ENCODE peak calls at places on chromosomes 12 and 14, in five cellular contexts. D, C, F, U and E are unnamed samples.

GRCh38 chr12:116766285-116766684 is 28.2 kb downstream of the RNFT2 start:
- DNase-seq in D (no peak), C (no peak), F (no peak), U (no peak), E (no peak)

GRCh38 chr12:75876843-75877587 is 154.6 kb downstream of the PHLDA1 start:
- DNase-seq in D (no peak), C (no peak), F (no peak), U (no peak), E (no peak)

GRCh38 chr14:31080060-31080459 is 53.9 kb upstream of the STRN3 start:
- DNase-seq in D (no peak), C (no peak), F (peak), U (no peak), E (no peak)

GRCh38 chr12:32400114-32400672 is 835 bp downstream of the FGD4 start:
- DNase-seq in D (no peak), C (no peak), F (no peak), U (no peak), E (no peak)

GRCh38 chr12:79691299-79692248 is 810 bp upstream of the PAWR start:
- DNase-seq in D (no peak), C (no peak), F (peak), U (no peak), E (no peak)

GRCh38 chr14:104386281-104386841 is 193.2 kb upstream of the C14orf180 start:
- DNase-seq in D (no peak), C (no peak), F (no peak), U (no peak), E (no peak)

GRCh38 chr14:54562334-54562733 is 4.6 kb upstream of the SAMD4A start:
- DNase-seq in D (no peak), C (no peak), F (peak), U (no peak), E (no peak)

GRCh38 chr12:28033538-28033915 is 61.0 kb upstream of the PTHLH start:
- DNase-seq in D (no peak), C (no peak), F (peak), U (no peak), E (no peak)

GRCh38 chr12:95218164-95218851 is 701 bp downstream of the VEZT start:
- DNase-seq in D (peak), C (no peak), F (peak), U (no peak), E (peak)

GRCh38 chr12:26369588-26369987 is 174.2 kb downstream of the SSPN start:
- DNase-seq in D (no peak), C (no peak), F (peak), U (no peak), E (no peak)

GRCh38 chr12:103012884-103013283 is 55.4 kb downstream of the ASCL1 start:
- DNase-seq in D (no peak), C (no peak), F (no peak), U (peak), E (no peak)

GRCh38 chr12:104737682-104738370 is 220.3 kb downstream of the SLC41A2 start:
- DNase-seq in D (no peak), C (no peak), F (no peak), U (peak), E (peak)

GRCh38 chr14:104081493-104081835 is 4.0 kb upstream of the ASPG start:
- DNase-seq in D (no peak), C (no peak), F (no peak), U (no peak), E (no peak)

GRCh38 chr12:54381136-54381535 is 3.4 kb downstream of the ZNF385A start:
- DNase-seq in D (no peak), C (no peak), F (no peak), U (no peak), E (no peak)

GRCh38 chr12:1217191-1217949 is 226.3 kb downstream of the ERC1 start:
- DNase-seq in D (no peak), C (no peak), F (peak), U (no peak), E (peak)

GRCh38 chr12:113905829-113906228 is 60.3 kb downstream of the RBM19 start:
- DNase-seq in D (no peak), C (no peak), F (no peak), U (no peak), E (no peak)

GRCh38 chr14:99164712-99165111 is 107.3 kb downstream of the BCL11B start:
- DNase-seq in D (no peak), C (no peak), F (no peak), U (no peak), E (no peak)

GRCh38 chr14:104925941-104926609 is 1.4 kb downstream of the PLD4 start:
- DNase-seq in D (no peak), C (peak), F (no peak), U (no peak), E (no peak)

GRCh38 chr14:84225243-84225642 is 1304.7 kb upstream of the FLRT2 start:
- DNase-seq in D (no peak), C (no peak), F (peak), U (no peak), E (no peak)

GRCh38 chr12:118055865-118056773 is 4.9 kb downstream of the WSB2 start:
- DNase-seq in D (no peak), C (no peak), F (peak), U (no peak), E (no peak)

GRCh38 chr12:31832740-31833540 is 104.1 kb upstream of the AMN1 start:
- DNase-seq in D (peak), C (no peak), F (no peak), U (no peak), E (no peak)

GRCh38 chr12:13044859-13045384 is 741 bp downstream of the FAM234B start:
- DNase-seq in D (no peak), C (no peak), F (peak), U (no peak), E (no peak)

GRCh38 chr12:18643673-18644072 is 94.1 kb downstream of the PLCZ1 start:
- DNase-seq in D (no peak), C (no peak), F (peak), U (no peak), E (no peak)

GRCh38 chr14:99749763-99750715 is 43.2 kb upstream of the EML1 start:
- DNase-seq in D (no peak), C (no peak), F (no peak), U (no peak), E (no peak)

GRCh38 chr14:96723946-96724345 is 73.2 kb upstream of the VRK1 start:
- DNase-seq in D (no peak), C (no peak), F (no peak), U (no peak), E (no peak)

GRCh38 chr12:12240671-12241345 is 26.0 kb downstream of the LRP6 start:
- DNase-seq in D (no peak), C (no peak), F (peak), U (peak), E (no peak)

GRCh38 chr14:72776701-72777255 is 117.1 kb downstream of the DPF3 start:
- DNase-seq in D (peak), C (no peak), F (no peak), U (no peak), E (no peak)

GRCh38 chr12:94952325-94952724 is 51.2 kb downstream of the NDUFA12 start:
- DNase-seq in D (no peak), C (no peak), F (no peak), U (no peak), E (no peak)

GRCh38 chr14:100533647-100534485 is 53.4 kb downstream of the BEGAIN start:
- DNase-seq in D (no peak), C (peak), F (peak), U (no peak), E (no peak)

GRCh38 chr12:45655186-45655585 is 74.3 kb upstream of the ARID2 start:
- DNase-seq in D (peak), C (no peak), F (no peak), U (no peak), E (peak)

GRCh38 chr12:110934093-110934852 is 13.9 kb upstream of the MYL2 start:
- DNase-seq in D (no peak), C (no peak), F (no peak), U (no peak), E (no peak)

GRCh38 chr12:113418213-113418879 is 3.8 kb upstream of the SDSL start:
- DNase-seq in D (no peak), C (no peak), F (peak), U (no peak), E (no peak)

GRCh38 chr14:96039633-96040311 is 610 bp downstream of the C14orf132 start:
- DNase-seq in D (peak), C (no peak), F (peak), U (peak), E (peak)

GRCh38 chr14:91396959-91397815 is 20.4 kb downstream of the CCDC88C start:
- DNase-seq in D (peak), C (peak), F (no peak), U (no peak), E (no peak)

GRCh38 chr14:104297721-104298401 is 159.5 kb downstream of the KIF26A start:
- DNase-seq in D (no peak), C (no peak), F (no peak), U (no peak), E (no peak)

GRCh38 chr14:49940805-49941421 is 48.0 kb downstream of the ARF6 start:
- DNase-seq in D (peak), C (no peak), F (peak), U (no peak), E (no peak)